ENCODE peak calls at places on chromosomes 1 and 21, in six cellular contexts. I, U, L, W, Q and N are unnamed samples. For H3K27me3, the result is how much of the 10 kb centered on the place peaks cover.

GRCh38 chr1:174060090-174060489 is 37.9 kb upstream of the RC3H1 start:
- DNase-seq in I (no peak), U (no peak), L (no peak), W (peak), Q (no peak), N (no peak)

GRCh38 chr1:150162862-150163706 is 13.4 kb downstream of the PLEKHO1 start:
- DNase-seq in I (peak), U (peak), L (no peak), W (peak), Q (peak), N (no peak)

GRCh38 chr1:18530567-18531502 is 50.1 kb downstream of the KLHDC7A start:
- DNase-seq in I (peak), U (peak), L (no peak), W (no peak), Q (no peak), N (no peak)

GRCh38 chr1:240831922-240832321 is 220.0 kb upstream of the GREM2 start:
- DNase-seq in I (no peak), U (no peak), L (no peak), W (no peak), Q (no peak), N (no peak)

GRCh38 chr1:234597894-234598293 is 12.1 kb downstream of the IRF2BP2 start:
- DNase-seq in I (no peak), U (no peak), L (no peak), W (peak), Q (peak), N (peak)

GRCh38 chr21:46055863-46056281 is 42.0 kb upstream of the COL6A2 start:
- DNase-seq in I (peak), U (no peak), L (no peak), W (no peak), Q (no peak), N (no peak)

GRCh38 chr1:24961961-24962861 is 32.1 kb upstream of the RUNX3 start:
- DNase-seq in I (no peak), U (peak), L (no peak), W (no peak), Q (no peak), N (no peak)

GRCh38 chr1:28740118-28740517 is 3.4 kb downstream of the YTHDF2 start:
- DNase-seq in I (no peak), U (no peak), L (no peak), W (peak), Q (no peak), N (no peak)

GRCh38 chr1:44775930-44776748 is 799 bp downstream of the RPS8 start:
- DNase-seq in I (no peak), U (peak), L (peak), W (peak), Q (no peak), N (no peak)

GRCh38 chr1:88595355-88595754 is 88.7 kb upstream of the PKN2 start:
- DNase-seq in I (no peak), U (no peak), L (no peak), W (peak), Q (no peak), N (no peak)

GRCh38 chr1:15007842-15008241 is 145.7 kb upstream of the TMEM51 start:
- DNase-seq in I (no peak), U (no peak), L (no peak), W (no peak), Q (no peak), N (no peak)

GRCh38 chr1:231666220-231666956 is 39.8 kb downstream of the DISC1 start:
- DNase-seq in I (no peak), U (no peak), L (no peak), W (no peak), Q (no peak), N (no peak)

GRCh38 chr1:185328204-185328728 is 11.2 kb upstream of the IVNS1ABP start:
- DNase-seq in I (no peak), U (no peak), L (no peak), W (no peak), Q (no peak), N (no peak)

DNA sequence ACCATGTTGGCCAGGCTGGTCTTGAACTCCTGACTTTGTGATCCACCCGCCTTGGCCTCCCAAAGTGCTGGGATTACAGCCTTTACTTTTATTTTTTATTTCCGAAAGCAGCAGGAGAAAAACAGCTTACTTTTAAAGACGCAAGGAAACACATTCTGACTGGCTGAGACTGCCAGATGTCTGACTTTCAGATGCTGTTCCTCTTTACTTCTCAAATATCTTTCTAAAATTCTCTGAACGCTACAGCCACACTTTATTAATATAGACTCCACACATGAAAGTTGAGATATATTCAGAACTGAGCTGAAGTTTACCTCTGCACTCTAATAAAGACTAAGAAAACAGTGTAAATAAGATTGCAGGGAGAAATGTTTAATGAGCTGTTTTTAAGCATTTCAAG is 25.0 kb downstream of the WASF2 start:
- DNase-seq in I (no peak), U (no peak), L (no peak), W (no peak), Q (no peak), N (no peak)
- H3K27ac ChIP-seq in I (no peak), U (no peak), L (no peak), W (no peak), Q (no peak), N (no peak)

DNA sequence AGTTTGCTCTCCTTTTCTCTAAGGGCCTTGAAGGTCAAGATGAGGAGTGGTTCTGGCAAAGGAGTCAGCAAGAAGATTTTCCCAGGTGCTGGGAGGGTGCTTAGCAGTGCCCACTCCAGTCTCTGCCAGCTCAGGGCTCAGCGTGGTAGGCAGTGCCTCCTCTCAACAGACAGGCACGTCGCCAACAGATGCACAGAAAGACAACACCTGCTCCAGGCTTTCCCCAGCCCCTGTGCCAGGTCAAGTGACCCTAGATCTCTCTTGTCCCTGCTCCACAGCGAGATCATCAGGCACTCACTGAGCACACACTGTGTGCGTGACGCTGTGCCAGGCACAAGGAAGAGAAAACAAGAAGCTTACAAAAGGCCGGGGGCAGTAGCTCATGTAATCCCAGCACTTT is 86.0 kb downstream of the CASZ1 start:
- DNase-seq in I (no peak), U (no peak), L (no peak), W (no peak), Q (no peak), N (no peak)
- TF ChIP-seq CTCF in I (no peak), U (no peak), L (no peak), W (no peak), Q (no peak), N (no peak)

GRCh38 chr1:229028987-229029550 is 241.8 kb upstream of the RAB4A start:
- DNase-seq in I (no peak), U (no peak), L (no peak), W (no peak), Q (no peak), N (no peak)
- H3K27me3 ChIP-seq in I (under half), U (under half), L (under half), W (under half), Q (under half), N (under half)

GRCh38 chr1:91640877-91641526 is 140.4 kb downstream of the CDC7 start:
- DNase-seq in I (no peak), U (no peak), L (no peak), W (no peak), Q (no peak), N (no peak)
- H3K27ac ChIP-seq in I (no peak), U (no peak), L (no peak), W (no peak), Q (no peak), N (no peak)

GRCh38 chr1:81600363-81600762 is 200.4 kb upstream of the ADGRL2 start:
- DNase-seq in I (no peak), U (no peak), L (no peak), W (no peak), Q (no peak), N (no peak)
- TF ChIP-seq CTCF in I (no peak), U (no peak), L (no peak), W (no peak), Q (no peak), N (no peak)

DNA sequence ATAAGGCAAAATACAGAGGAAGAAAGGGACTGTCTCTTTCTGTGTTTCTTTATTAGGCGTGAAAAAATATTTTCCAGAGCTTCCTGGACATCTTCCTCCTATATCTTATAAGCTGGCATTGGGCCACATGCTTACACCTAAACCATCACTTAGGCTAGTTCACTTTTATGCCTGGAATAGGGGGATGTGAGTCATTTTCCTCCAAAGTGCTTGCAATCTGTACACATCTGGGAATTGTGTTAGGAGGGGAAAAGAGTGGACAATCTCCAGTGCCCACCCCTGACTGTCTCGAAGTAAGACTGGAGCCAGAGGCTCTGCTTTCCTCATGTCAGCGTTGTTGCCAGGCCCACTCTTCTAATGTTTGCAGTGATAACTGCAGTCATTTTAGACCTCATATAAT is 29.9 kb downstream of the GIPC2 start:
- DNase-seq in I (no peak), U (no peak), L (no peak), W (no peak), Q (no peak), N (no peak)
- H3K27me3 ChIP-seq in I (under half), U (under half), L (under half), W (under half), Q (under half), N (under half)

GRCh38 chr1:229227298-229227919 is 43.5 kb upstream of the RAB4A start:
- DNase-seq in I (peak), U (peak), L (peak), W (peak), Q (peak), N (peak)

GRCh38 chr1:229230136-229230892 is 40.6 kb upstream of the RAB4A start:
- DNase-seq in I (no peak), U (no peak), L (no peak), W (peak), Q (no peak), N (no peak)

GRCh38 chr1:229229721-229230135 is 41.2 kb upstream of the RAB4A start:
- DNase-seq in I (no peak), U (no peak), L (no peak), W (no peak), Q (peak), N (no peak)

GRCh38 chr1:229228522-229228921 is 42.4 kb upstream of the RAB4A start:
- DNase-seq in I (no peak), U (no peak), L (no peak), W (no peak), Q (no peak), N (no peak)

DNA sequence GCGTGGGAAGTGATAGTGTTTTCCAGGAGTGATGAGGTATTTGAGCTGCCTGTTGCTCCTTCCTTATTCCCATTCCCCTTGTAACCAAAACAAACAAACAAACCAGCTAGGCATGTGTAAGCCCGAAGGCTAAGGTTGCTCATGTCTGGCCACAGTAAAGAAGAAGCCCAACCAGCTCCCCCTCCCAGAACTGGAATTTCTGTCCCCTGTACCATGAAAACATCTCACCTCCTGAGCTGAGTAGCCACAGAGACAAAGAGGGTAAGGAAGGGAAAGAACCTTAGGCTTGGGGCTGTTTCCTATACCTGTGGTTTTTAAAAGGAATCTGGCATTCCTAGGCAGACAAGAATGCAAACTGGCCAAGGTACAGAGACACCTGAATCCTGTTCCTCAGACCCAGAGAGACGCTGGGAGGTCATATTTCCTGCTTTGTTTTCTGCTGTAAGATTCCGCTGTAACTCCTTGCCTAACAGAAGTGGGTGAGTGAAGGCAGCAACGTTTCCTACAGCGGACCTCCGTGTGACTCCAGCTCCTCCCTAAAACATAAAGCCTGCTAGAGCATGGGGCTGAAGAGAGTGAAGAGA is 41.7 kb upstream of the RAB4A start:
- DNase-seq in I (no peak), U (no peak), L (peak), W (peak), Q (no peak), N (no peak)
- H3K27ac ChIP-seq in I (peak), U (peak), L (peak), W (peak), Q (peak), N (no peak)